ENCODE peak calls at places on chromosomes 3 and 15, in seven cellular contexts. N is GM23338, C is thoracic aorta, X is AG09309, K is bronchial epithelial cell, F is upper lobe of right lung, W is epithelial cell of esophagus. T is an unnamed sample.
A peak's percentile ranks its signal among the peaks of the same experiment; 100 is the strongest.

GRCh38 chr3:39809181-39809994 is at the start of gene MYRIP:
- DNase-seq in N (peak; percentile 89), C (no peak), X (no peak), K (no peak), F (peak; percentile 91), W (peak; percentile 44), T (peak; percentile 83)

GRCh38 chr3:126618021-126618420 is 36.9 kb downstream of the TXNRD3 start:
- DNase-seq in N (no peak), C (no peak), X (no peak), K (no peak), F (no peak), W (no peak), T (no peak)

GRCh38 chr3:6799264-6799915 is 61.5 kb upstream of the GRM7 start:
- DNase-seq in N (peak; percentile 24), C (no peak), X (no peak), K (peak; percentile 12), F (no peak), W (peak; percentile 43), T (peak; percentile 27)

GRCh38 chr3:46183330-46183729 is 24.8 kb downstream of the CCR1 start:
- DNase-seq in N (peak; percentile 22), C (no peak), X (no peak), K (no peak), F (no peak), W (no peak), T (no peak)

GRCh38 chr3:89503891-89504391 is 396.5 kb downstream of the EPHA3 start:
- DNase-seq in N (no peak), C (no peak), X (no peak), K (no peak), F (no peak), W (no peak), T (no peak)

GRCh38 chr3:114147281-114147680 is 31.6 kb downstream of the DRD3 start:
- DNase-seq in N (peak; percentile 49), C (no peak), X (no peak), K (no peak), F (no peak), W (no peak), T (no peak)

GRCh38 chr3:71245052-71245488 is 338.5 kb downstream of the FOXP1 start:
- DNase-seq in N (peak; percentile 36), C (no peak), X (no peak), K (peak; percentile 38), F (no peak), W (no peak), T (no peak)

GRCh38 chr3:30804983-30805382 is 89.5 kb downstream of the GADL1 start:
- DNase-seq in N (no peak), C (no peak), X (no peak), K (no peak), F (no peak), W (no peak), T (no peak)

GRCh38 chr3:100159564-100160153 is 45.4 kb upstream of the FILIP1L start:
- DNase-seq in N (no peak), C (no peak), X (peak; percentile 81), K (peak; percentile 38), F (no peak), W (peak; percentile 20), T (no peak)

GRCh38 chr3:151085227-151085888 is at the start of gene MED12L:
- DNase-seq in N (peak; percentile 86), C (no peak), X (peak; percentile 17), K (peak; percentile 39), F (peak; percentile 88), W (peak; percentile 82), T (peak; percentile 94)

GRCh38 chr3:58528629-58529028 is 8.4 kb downstream of the ACOX2 start:
- DNase-seq in N (no peak), C (no peak), X (no peak), K (peak; percentile 77), F (no peak), W (peak; percentile 71), T (no peak)

GRCh38 chr3:123764642-123765041 is 119.5 kb downstream of the MYLK start:
- DNase-seq in N (no peak), C (no peak), X (no peak), K (no peak), F (no peak), W (no peak), T (no peak)

GRCh38 chr3:46978381-46978780 is 1.1 kb upstream of the NBEAL2 start:
- DNase-seq in N (no peak), C (no peak), X (no peak), K (no peak), F (peak; percentile 60), W (no peak), T (no peak)

DNA sequence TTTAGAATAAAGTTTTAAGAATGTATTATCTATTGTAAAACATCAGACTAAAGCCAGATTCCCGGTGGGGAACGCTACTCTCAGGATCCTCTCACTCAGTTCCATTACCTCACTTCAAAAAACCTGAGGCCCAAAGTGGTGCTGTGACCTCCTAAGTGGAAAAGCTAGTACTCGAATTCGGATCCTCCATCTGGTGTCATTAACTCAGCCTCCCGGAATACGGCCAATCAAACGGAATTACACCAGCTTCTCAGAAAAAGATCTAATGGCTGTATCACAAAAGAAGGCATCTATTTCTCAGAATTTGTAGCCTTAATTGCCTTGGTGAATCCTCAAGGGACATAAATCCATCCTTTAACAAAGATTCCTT is 624 bp downstream of the ACAD11 start:
- DNase-seq in N (peak; percentile 55), C (no peak), X (no peak), K (no peak), F (no peak), W (peak; percentile 30), T (no peak)
- TF ChIP-seq CTCF in N (no peak), C (no peak), X (no peak), K (no peak), F (no peak), W (no peak), T (no peak)

GRCh38 chr15:98904466-98905048 is 103.0 kb downstream of the PGPEP1L start:
- DNase-seq in N (peak; percentile 70), C (no peak), X (no peak), K (peak; percentile 69), F (no peak), W (peak; percentile 69), T (peak; percentile 54)

GRCh38 chr15:98901438-98901837 is 106.2 kb downstream of the PGPEP1L start:
- DNase-seq in N (no peak), C (no peak), X (no peak), K (no peak), F (no peak), W (no peak), T (no peak)

GRCh38 chr15:98900382-98900781 is 107.2 kb downstream of the PGPEP1L start:
- DNase-seq in N (peak; percentile 57), C (no peak), X (peak; percentile 63), K (no peak), F (no peak), W (no peak), T (no peak)

GRCh38 chr15:98905981-98906711 is 101.4 kb downstream of the PGPEP1L start:
- DNase-seq in N (no peak), C (no peak), X (no peak), K (no peak), F (no peak), W (peak; percentile 51), T (no peak)

DNA sequence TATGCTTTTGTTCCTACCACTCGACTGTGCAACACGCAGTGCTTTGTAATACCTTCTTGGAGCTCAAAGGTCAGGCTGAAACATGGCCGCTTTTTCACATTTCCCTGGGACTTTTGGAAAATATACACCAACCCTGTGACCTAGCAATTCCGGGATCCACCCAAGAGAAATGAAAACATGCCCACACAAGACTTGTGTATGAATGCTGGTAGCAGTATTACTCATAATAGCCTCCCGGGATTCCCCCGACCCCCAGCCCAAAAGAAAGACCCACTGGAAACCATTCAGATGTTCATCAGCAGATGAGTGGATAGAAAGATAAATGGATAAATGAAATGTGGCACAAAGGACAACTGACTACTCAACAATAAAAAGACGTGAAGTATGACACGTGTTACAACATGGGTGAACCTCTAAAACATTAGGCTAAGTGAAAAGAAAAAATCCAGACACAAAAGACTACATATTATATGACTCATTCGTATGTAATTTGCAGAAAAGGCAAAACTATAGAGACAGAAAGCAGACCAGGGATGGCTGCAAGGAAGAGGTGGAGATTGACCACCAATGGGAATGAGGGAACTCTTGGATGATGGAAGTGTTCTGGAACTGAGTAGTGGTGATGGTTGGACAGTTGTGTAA is 104.1 kb downstream of the PGPEP1L start:
- DNase-seq in N (no peak), C (no peak), X (no peak), K (peak; percentile 99), F (no peak), W (peak; percentile 96), T (no peak)
- TF ChIP-seq CTCF in N (no peak), C (no peak), X (no peak), K (no peak), F (no peak), W (no peak), T (no peak)

GRCh38 chr15:75205064-75205395 is 3.3 kb downstream of the C15orf39 start:
- DNase-seq in N (no peak), C (no peak), X (no peak), K (no peak), F (no peak), W (no peak), T (no peak)
- TF ChIP-seq CTCF in N (no peak), C (no peak), X (no peak), K (no peak), F (no peak), W (no peak), T (no peak)

DNA sequence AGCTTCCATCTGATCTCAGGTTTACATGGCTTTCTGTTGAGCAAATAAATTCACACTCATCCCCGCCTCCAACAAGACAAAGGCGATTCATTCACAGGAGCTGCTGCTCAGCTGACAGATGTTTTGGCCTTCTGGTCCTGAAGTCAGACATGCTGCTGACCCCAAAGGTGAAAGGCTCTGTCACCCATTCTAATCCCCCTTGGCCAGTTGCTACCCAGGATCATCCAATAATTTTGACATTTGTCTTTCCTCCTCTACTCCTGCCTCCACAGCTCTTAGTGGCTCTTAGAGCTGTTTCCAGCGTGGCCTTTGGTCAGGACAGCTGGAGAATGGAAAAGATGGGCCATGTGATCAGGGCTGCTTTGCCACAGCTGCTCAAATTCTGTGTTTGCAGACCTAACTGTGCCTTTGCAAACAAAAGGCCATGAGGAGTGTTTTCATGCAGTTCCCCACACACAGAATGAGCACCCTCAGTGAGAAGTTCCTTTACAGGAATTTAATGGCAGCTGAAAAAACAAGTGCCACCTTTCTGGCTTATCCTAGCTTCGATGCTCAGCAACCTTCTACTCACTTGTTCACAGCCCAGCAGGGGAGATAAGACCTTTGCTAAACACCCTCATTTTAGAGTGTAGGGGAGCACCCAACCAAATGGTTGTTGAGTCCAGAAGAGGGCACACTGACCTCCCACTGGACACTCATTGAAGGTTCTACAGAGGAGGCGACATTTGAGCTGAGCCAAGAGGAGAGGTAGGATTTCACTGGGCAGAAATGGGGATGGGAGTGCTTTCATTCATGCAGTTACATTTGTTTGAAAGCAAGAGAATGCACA is 39.0 kb downstream of the CYP19A1 start:
- DNase-seq in N (no peak), C (no peak), X (no peak), K (no peak), F (no peak), W (no peak), T (no peak)
- TF ChIP-seq CTCF in N (no peak), C (no peak), X (no peak), K (no peak), F (no peak), W (no peak), T (no peak)

T was measured in GM20000.